ENCODE peak calls at places on chromosomes 6 and 20, in five cellular contexts. L is GM12878, Q is A549, W is K562, R is HepG2. Z is an unnamed sample.

GRCh38 chr6:169082093-169082492 is 171.6 kb downstream of the THBS2 start:
- DNase-seq in L (no peak), Q (no peak), W (no peak), R (no peak), Z (no peak)

GRCh38 chr20:44776977-44777376 is 31.3 kb downstream of the KCNK15 start:
- DNase-seq in L (no peak), Q (no peak), W (peak), R (peak), Z (no peak)

GRCh38 chr20:44354979-44355502 is 458 bp upstream of the HNF4A start:
- DNase-seq in L (no peak), Q (peak), W (no peak), R (peak), Z (no peak)

GRCh38 chr6:158536891-158537798 is 22.7 kb upstream of the TMEM181 start:
- DNase-seq in L (no peak), Q (no peak), W (peak), R (peak), Z (peak)

GRCh38 chr6:111484655-111484974 is 1.6 kb upstream of the REV3L start:
- DNase-seq in L (no peak), Q (no peak), W (no peak), R (peak), Z (no peak)

GRCh38 chr20:41830702-41831101 is 212.5 kb upstream of the CHD6 start:
- DNase-seq in L (no peak), Q (no peak), W (no peak), R (no peak), Z (no peak)

GRCh38 chr20:23869520-23869919 is 10.0 kb downstream of the CST5 start:
- DNase-seq in L (no peak), Q (no peak), W (no peak), R (no peak), Z (no peak)

GRCh38 chr6:170117111-170117972 is 173.5 kb downstream of the DLL1 start:
- DNase-seq in L (no peak), Q (no peak), W (no peak), R (no peak), Z (peak)

GRCh38 chr6:31660998-31661866 is 654 bp upstream of the C6orf47 start:
- DNase-seq in L (no peak), Q (no peak), W (no peak), R (no peak), Z (no peak)

GRCh38 chr6:37314117-37314802 is 39.5 kb upstream of the RNF8 start:
- DNase-seq in L (no peak), Q (no peak), W (no peak), R (no peak), Z (no peak)

GRCh38 chr6:12069891-12070529 is 57.9 kb downstream of the HIVEP1 start:
- DNase-seq in L (no peak), Q (no peak), W (no peak), R (no peak), Z (no peak)

GRCh38 chr20:64234291-64234791 is 21.2 kb upstream of the PCMTD2 start:
- DNase-seq in L (no peak), Q (no peak), W (no peak), R (no peak), Z (no peak)

GRCh38 chr20:44885392-44886275 is at the start of gene YWHAB:
- DNase-seq in L (peak), Q (peak), W (peak), R (peak), Z (peak)

GRCh38 chr6:55617272-55617671 is 38.3 kb upstream of the HMGCLL1 start:
- DNase-seq in L (no peak), Q (no peak), W (no peak), R (peak), Z (peak)

GRCh38 chr6:126657556-126658129 is 317.7 kb downstream of the CENPW start:
- DNase-seq in L (no peak), Q (peak), W (no peak), R (peak), Z (no peak)

GRCh38 chr20:32574296-32575226 is 10.6 kb downstream of the NOL4L start:
- DNase-seq in L (no peak), Q (peak), W (peak), R (no peak), Z (no peak)

GRCh38 chr6:46937623-46938022 is 15.9 kb upstream of the ADGRF5 start:
- DNase-seq in L (no peak), Q (no peak), W (no peak), R (no peak), Z (no peak)

GRCh38 chr20:38343798-38344701 is 2.2 kb upstream of the LBP start:
- DNase-seq in L (no peak), Q (no peak), W (no peak), R (no peak), Z (no peak)

GRCh38 chr6:34610819-34611477 is 54.8 kb upstream of the SPDEF start:
- DNase-seq in L (no peak), Q (peak), W (peak), R (peak), Z (no peak)

GRCh38 chr6:8069887-8070286 is 5.7 kb upstream of the BLOC1S5 start:
- DNase-seq in L (no peak), Q (no peak), W (no peak), R (no peak), Z (no peak)

GRCh38 chr20:37335642-37336368 is 10.1 kb upstream of the SRC start:
- DNase-seq in L (no peak), Q (no peak), W (peak), R (peak), Z (no peak)
- TF ChIP-seq KDM1A in L (no peak), Q (no peak), W (no peak), R (peak), Z (no peak)

GRCh38 chr20:13220194-13220856 is 749 bp upstream of the ISM1 start:
- DNase-seq in L (no peak), Q (peak), W (no peak), R (no peak), Z (peak)
- TF ChIP-seq KDM1A in L (no peak), Q (no peak), W (no peak), R (no peak), Z (no peak)

GRCh38 chr6:112881027-112881426 is 533.9 kb downstream of the RFPL4B start:
- DNase-seq in L (no peak), Q (no peak), W (peak), R (no peak), Z (no peak)

GRCh38 chr6:112879920-112880413 is 532.8 kb downstream of the RFPL4B start:
- DNase-seq in L (no peak), Q (no peak), W (peak), R (peak), Z (peak)

GRCh38 chr6:112881828-112882227 is 534.7 kb downstream of the RFPL4B start:
- DNase-seq in L (no peak), Q (no peak), W (no peak), R (no peak), Z (no peak)

GRCh38 chr6:112882381-112882780 is 535.3 kb downstream of the RFPL4B start:
- DNase-seq in L (no peak), Q (no peak), W (no peak), R (no peak), Z (no peak)

GRCh38 chr6:112877134-112878100 is 530.3 kb downstream of the RFPL4B start:
- DNase-seq in L (no peak), Q (no peak), W (no peak), R (no peak), Z (no peak)
- TF ChIP-seq KDM1A in L (no peak), Q (no peak), W (no peak), R (no peak), Z (no peak)

DNA sequence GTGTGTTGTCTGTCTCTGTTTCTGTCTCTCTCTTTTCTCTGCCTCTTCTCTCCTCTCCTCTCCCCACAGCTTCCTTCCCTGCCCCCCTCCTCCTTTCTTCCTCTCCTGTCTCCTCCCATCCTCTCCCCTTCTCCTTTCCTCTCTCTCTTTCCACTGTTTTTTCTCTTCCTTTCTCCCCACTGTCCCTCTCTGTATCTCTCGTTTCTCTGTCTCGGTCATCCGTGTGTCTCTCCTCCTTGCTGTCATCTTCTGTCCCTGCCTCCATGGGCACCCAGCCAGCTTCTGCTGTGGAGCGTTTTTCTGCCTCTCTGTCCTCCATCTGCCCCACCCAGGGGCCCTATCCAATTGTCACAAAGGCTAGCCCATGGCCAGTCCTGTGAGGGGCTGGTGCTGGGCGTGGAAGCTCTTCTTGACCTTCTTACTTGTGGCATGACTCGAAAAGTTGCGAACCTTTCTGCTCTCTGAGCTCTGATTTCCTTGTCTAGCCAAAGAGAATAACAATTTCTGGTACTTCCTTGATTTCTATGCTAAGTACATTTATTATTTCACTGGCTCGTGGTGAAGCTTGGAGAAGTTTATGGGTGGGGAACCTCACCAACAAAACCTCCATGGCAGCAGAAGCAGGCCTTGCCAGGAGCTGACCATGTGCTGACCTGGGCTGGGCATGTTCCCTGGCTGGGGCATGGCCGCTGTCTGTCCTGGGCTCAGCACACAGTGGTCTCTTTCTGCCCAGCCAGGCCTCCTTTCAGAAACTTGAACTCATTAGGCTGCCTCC is 69.3 kb downstream of the CEBPB start:
- DNase-seq in L (no peak), Q (no peak), W (peak), R (no peak), Z (no peak)
- TF ChIP-seq KDM1A in L (no peak), Q (no peak), W (no peak), R (no peak), Z (no peak)

GRCh38 chr6:138308728-138309110 is 69.0 kb upstream of the SMIM28 start:
- DNase-seq in L (no peak), Q (no peak), W (no peak), R (no peak), Z (no peak)

GRCh38 chr6:138309695-138310094 is 68.0 kb upstream of the SMIM28 start:
- DNase-seq in L (no peak), Q (no peak), W (no peak), R (no peak), Z (no peak)

GRCh38 chr6:138311268-138311667 is 66.4 kb upstream of the SMIM28 start:
- DNase-seq in L (no peak), Q (no peak), W (no peak), R (no peak), Z (no peak)

GRCh38 chr6:138307816-138308727 is 69.6 kb upstream of the SMIM28 start:
- DNase-seq in L (no peak), Q (no peak), W (no peak), R (peak), Z (no peak)

DNA sequence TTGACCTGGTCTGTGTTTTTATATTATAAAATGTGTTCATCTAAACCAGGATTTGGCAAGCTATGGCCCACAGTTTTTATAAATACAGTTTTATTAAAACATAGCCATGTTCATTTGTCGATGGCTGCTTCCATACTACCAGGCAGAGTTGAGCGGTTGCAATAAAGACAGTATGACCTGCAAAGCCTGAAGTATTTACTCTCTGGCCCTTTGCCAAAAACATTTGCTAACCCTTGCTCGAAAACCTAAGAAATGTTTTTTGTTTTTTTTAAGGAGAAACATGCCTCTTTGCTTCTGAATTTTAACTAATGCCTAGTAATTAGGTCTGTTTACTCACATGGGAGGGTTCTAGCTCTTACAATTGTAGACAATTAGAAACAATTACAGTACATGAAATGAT is 67.4 kb upstream of the SMIM28 start:
- DNase-seq in L (no peak), Q (no peak), W (no peak), R (no peak), Z (no peak)
- TF ChIP-seq KDM1A in L (no peak), Q (no peak), W (no peak), R (no peak), Z (no peak)

GRCh38 chr6:135161996-135162395 is 19.1 kb upstream of the MYB start:
- DNase-seq in L (no peak), Q (no peak), W (no peak), R (no peak), Z (no peak)

GRCh38 chr6:135163440-135163738 is 17.7 kb upstream of the MYB start:
- DNase-seq in L (peak), Q (no peak), W (no peak), R (no peak), Z (no peak)

GRCh38 chr6:135161411-135161810 is 19.7 kb upstream of the MYB start:
- DNase-seq in L (no peak), Q (no peak), W (no peak), R (no peak), Z (no peak)

GRCh38 chr6:135165031-135165430 is 16.1 kb upstream of the MYB start:
- DNase-seq in L (no peak), Q (no peak), W (no peak), R (no peak), Z (no peak)

GRCh38 chr6:135162678-135163439 is 18.2 kb upstream of the MYB start:
- DNase-seq in L (no peak), Q (peak), W (peak), R (peak), Z (peak)
- TF ChIP-seq KDM1A in L (no peak), Q (no peak), W (no peak), R (no peak), Z (no peak)

GRCh38 chr6:108123516-108123929 is 42.3 kb upstream of the NR2E1 start:
- DNase-seq in L (no peak), Q (no peak), W (no peak), R (no peak), Z (no peak)
- TF ChIP-seq KDM1A in L (no peak), Q (no peak), W (no peak), R (no peak), Z (no peak)

GRCh38 chr6:89299451-89299850 is 15.6 kb downstream of the GABRR2 start:
- DNase-seq in L (no peak), Q (no peak), W (no peak), R (no peak), Z (no peak)
- TF ChIP-seq KDM1A in L (no peak), Q (no peak), W (no peak), R (no peak), Z (no peak)

GRCh38 chr6:3291987-3292386 is 33.2 kb downstream of the PSMG4 start:
- DNase-seq in L (no peak), Q (no peak), W (peak), R (no peak), Z (no peak)
- TF ChIP-seq KDM1A in L (no peak), Q (no peak), W (no peak), R (no peak), Z (no peak)

Z was measured in H1.